ENCODE peak calls at places on chromosomes 6 and 20, in four cellular contexts. B is K562, L is HepG2, A is GM12878. P is an unnamed sample.

GRCh38 chr20:24465730-24466129 is 3.7 kb upstream of the SYNDIG1 start:
- DNase-seq in B (no peak), L (no peak), A (no peak), P (no peak)

GRCh38 chr20:63449796-63450730 is 22.4 kb downstream of the KCNQ2 start:
- DNase-seq in B (peak; percentile 30), L (no peak), A (no peak), P (no peak)

GRCh38 chr6:52664991-52665686 is 5.8 kb upstream of the TMEM14A start:
- DNase-seq in B (no peak), L (no peak), A (no peak), P (no peak)

GRCh38 chr20:3613821-3614440 is 49.3 kb downstream of the GFRA4 start:
- DNase-seq in B (no peak), L (no peak), A (no peak), P (no peak)

GRCh38 chr6:77340331-77340730 is 123.0 kb downstream of the HTR1B start:
- DNase-seq in B (no peak), L (no peak), A (no peak), P (no peak)

GRCh38 chr20:10671850-10672578 is 1.8 kb downstream of the JAG1 start:
- DNase-seq in B (peak; percentile 32), L (no peak), A (no peak), P (no peak)

GRCh38 chr20:63977392-63978276 is 1.8 kb downstream of the SAMD10 start:
- DNase-seq in B (peak; percentile 38), L (peak; percentile 87), A (no peak), P (no peak)

GRCh38 chr6:126923807-126924206 is 194.7 kb upstream of the RSPO3 start:
- DNase-seq in B (no peak), L (no peak), A (no peak), P (no peak)

GRCh38 chr6:5744497-5744896 is 262.2 kb downstream of the NRN1 start:
- DNase-seq in B (no peak), L (no peak), A (no peak), P (no peak)

GRCh38 chr6:117601811-117602150 is 530 bp downstream of the GOPC start:
- DNase-seq in B (no peak), L (no peak), A (no peak), P (no peak)

GRCh38 chr20:47973519-47974233 is 188.4 kb upstream of the SULF2 start:
- DNase-seq in B (no peak), L (peak; percentile 99), A (no peak), P (no peak)

GRCh38 chr6:167827588-167828324 is 1.0 kb downstream of the AFDN start:
- DNase-seq in B (no peak), L (peak; percentile 74), A (no peak), P (peak; percentile 62)

GRCh38 chr6:105402090-105402980 is 547 bp downstream of the PREP start:
- DNase-seq in B (peak; percentile 41), L (peak; percentile 25), A (no peak), P (peak; percentile 23)

GRCh38 chr6:25257686-25258348 is 21.4 kb upstream of the CARMIL1 start:
- DNase-seq in B (no peak), L (no peak), A (no peak), P (no peak)

GRCh38 chr6:99297415-99297814 is 52.1 kb downstream of the FAXC start:
- DNase-seq in B (no peak), L (no peak), A (no peak), P (no peak)

GRCh38 chr20:32877507-32877906 is 18.8 kb downstream of the EFCAB8 start:
- DNase-seq in B (no peak), L (no peak), A (no peak), P (no peak)

GRCh38 chr20:38315290-38315966 is 11.5 kb downstream of the BPI start:
- DNase-seq in B (no peak), L (no peak), A (no peak), P (no peak)

GRCh38 chr6:43142101-43142500 is 29.0 kb upstream of the SRF start:
- DNase-seq in B (no peak), L (no peak), A (no peak), P (no peak)

GRCh38 chr20:62227977-62228958 is 8.2 kb upstream of the HRH3 start:
- DNase-seq in B (peak; percentile 54), L (peak; percentile 46), A (no peak), P (no peak)

GRCh38 chr6:34233867-34234266 is 2.8 kb upstream of the HMGA1 start:
- DNase-seq in B (peak; percentile 4), L (no peak), A (no peak), P (no peak)

GRCh38 chr20:38123021-38123587 is 42.0 kb downstream of the TGM2 start:
- DNase-seq in B (peak; percentile 53), L (peak; percentile 78), A (no peak), P (no peak)

GRCh38 chr20:52748235-52748950 is 223.8 kb upstream of the TSHZ2 start:
- DNase-seq in B (no peak), L (no peak), A (no peak), P (no peak)

GRCh38 chr6:17932362-17932852 is 55.0 kb downstream of the KIF13A start:
- DNase-seq in B (peak; percentile 35), L (peak; percentile 92), A (no peak), P (no peak)

GRCh38 chr6:24882295-24882694 is 53.5 kb downstream of the RIPOR2 start:
- DNase-seq in B (no peak), L (no peak), A (no peak), P (no peak)

GRCh38 chr6:83597511-83597910 is 85.2 kb downstream of the PRSS35 start:
- DNase-seq in B (no peak), L (no peak), A (no peak), P (no peak)

GRCh38 chr6:143514996-143515760 is 3.7 kb upstream of the FUCA2 start:
- DNase-seq in B (no peak), L (no peak), A (no peak), P (no peak)

GRCh38 chr6:162109466-162110040 is 618.0 kb downstream of the PRKN start:
- DNase-seq in B (no peak), L (no peak), A (no peak), P (no peak)

GRCh38 chr6:69584913-69585729 is 211.7 kb downstream of the LMBRD1 start:
- DNase-seq in B (no peak), L (no peak), A (peak; percentile 35), P (no peak)

GRCh38 chr6:142760152-142760551 is 184.8 kb downstream of the HIVEP2 start:
- DNase-seq in B (no peak), L (no peak), A (no peak), P (no peak)

GRCh38 chr20:25061103-25061799 is 3.3 kb upstream of the ACSS1 start:
- DNase-seq in B (no peak), L (peak; percentile 72), A (no peak), P (no peak)

GRCh38 chr20:58271596-58272460 is 37.7 kb upstream of the RAB22A start:
- DNase-seq in B (no peak), L (no peak), A (no peak), P (no peak)

GRCh38 chr20:58274384-58274783 is 35.1 kb upstream of the RAB22A start:
- DNase-seq in B (no peak), L (no peak), A (no peak), P (no peak)

DNA sequence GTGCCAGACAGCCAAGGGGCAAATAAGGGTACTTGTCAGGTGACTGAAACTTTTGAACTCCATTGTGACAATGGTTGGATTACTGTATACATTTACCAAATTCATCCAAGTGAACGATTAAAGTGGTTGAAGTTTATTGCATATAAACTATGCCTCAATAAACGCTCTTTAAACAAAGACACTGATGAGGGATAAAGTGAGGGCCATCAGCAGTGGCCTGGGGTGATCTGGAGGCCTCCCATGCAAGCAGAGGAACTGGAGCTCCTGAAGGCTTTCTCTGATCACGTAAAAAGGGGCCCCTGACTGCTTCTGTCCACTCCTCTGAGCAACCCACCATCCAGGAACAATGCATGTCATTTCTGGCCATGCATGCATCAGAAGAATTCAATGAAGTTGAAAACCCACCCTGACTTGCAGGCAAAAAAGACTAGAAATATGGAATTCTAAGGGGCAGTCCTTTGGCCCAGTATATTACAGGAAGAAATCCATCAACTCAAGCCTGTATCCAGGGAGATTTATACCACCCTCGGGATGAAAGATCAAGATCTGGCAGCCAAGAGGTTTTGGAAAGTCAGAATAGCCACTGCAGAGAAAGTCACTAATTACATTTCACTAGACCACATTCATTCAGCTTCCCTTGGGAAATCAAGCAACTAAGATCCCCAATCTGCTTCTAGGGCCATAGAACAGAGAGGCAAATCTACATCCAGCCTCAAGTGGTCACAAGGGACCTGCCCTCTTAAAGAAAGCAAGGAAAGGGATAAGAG is 31.8 kb upstream of the RAB22A start:
- DNase-seq in B (no peak), L (no peak), A (no peak), P (no peak)
- TF ChIP-seq FOXM1 in B (no peak), L (no peak), A (no peak), P (no peak)

GRCh38 chr6:107466062-107466461 is 6.7 kb upstream of the PDSS2 start:
- DNase-seq in B (no peak), L (no peak), A (no peak), P (no peak)
- TF ChIP-seq SP1 in B (no peak), L (no peak), A (no peak), P (no peak)

GRCh38 chr6:160519603-160520042 is 144.5 kb downstream of the LPA start:
- DNase-seq in B (peak; percentile 15), L (no peak), A (no peak), P (no peak)
- TF ChIP-seq FOXM1 in B (no peak), L (no peak), A (no peak), P (no peak)

GRCh38 chr6:128284128-128284527 is 236.3 kb downstream of the PTPRK start:
- DNase-seq in B (no peak), L (no peak), A (no peak), P (no peak)
- TF ChIP-seq SP1 in B (no peak), L (no peak), A (no peak), P (no peak)

GRCh38 chr6:80105972-80106417 is 476 bp upstream of the BCKDHB start:
- DNase-seq in B (no peak), L (no peak), A (no peak), P (no peak)
- TF ChIP-seq FOXM1 in B (no peak), L (no peak), A (no peak), P (no peak)

GRCh38 chr6:154266560-154267134 is 90.0 kb downstream of the IPCEF1 start:
- DNase-seq in B (no peak), L (no peak), A (no peak), P (no peak)

GRCh38 chr6:154261688-154262397 is 94.8 kb downstream of the IPCEF1 start:
- DNase-seq in B (no peak), L (no peak), A (no peak), P (no peak)

DNA sequence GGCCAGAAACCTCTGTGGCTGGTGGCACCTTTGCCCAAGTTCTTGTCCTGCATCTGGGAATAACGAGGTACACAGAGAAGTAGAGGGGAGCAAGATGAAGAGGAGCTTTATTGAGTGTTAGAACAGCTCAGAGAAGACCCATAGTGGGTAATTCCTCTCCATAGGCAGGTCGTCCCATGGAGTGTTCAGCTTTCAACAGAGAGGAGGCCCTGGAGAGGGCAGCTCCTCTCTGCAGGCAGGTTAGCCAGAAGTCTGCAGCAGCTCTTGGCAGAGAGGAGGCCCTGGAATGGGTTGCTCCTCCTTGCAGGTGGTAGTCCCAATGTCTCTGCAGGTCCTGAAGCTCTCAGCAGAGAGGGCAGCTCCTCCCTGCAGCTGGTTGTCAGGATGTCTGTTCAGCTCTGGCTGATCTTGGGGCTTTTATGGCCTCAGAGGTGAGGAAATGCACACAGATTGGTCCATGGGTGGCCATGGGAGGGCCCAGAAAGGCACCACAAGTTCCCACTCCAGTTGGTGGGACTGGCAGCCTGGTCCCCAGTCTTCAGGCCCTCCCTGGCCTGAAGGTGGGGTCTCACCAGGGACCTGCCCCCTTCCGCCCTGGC is 89.0 kb downstream of the IPCEF1 start:
- DNase-seq in B (no peak), L (no peak), A (no peak), P (no peak)
- TF ChIP-seq SP1 in B (no peak), L (no peak), A (no peak), P (no peak)

P was measured in HEK293T.